ENCODE peak calls at places on chromosome 1, in seven cellular contexts. One of them, this sample, is unnamed.

GRCh38 chr1:26168410-26169167 is at the start of gene C1orf232:
- DNase-seq in NCI-H2081: no peak
- DNase-seq in stimulated activated CD8-positive, alpha-beta memory T cell treated with anti-CD3 and anti-CD28 coated beads, Interleukin-12 subunit alpha, Interleukin-12 subunit beta, amount 100 ng/mL, for 1 hour: no peak
- DNase-seq in AG20443: no peak
- DNase-seq in heart left ventricle: no peak
- DNase-seq in NCI-H1694: no peak
- DNase-seq in ELR: no peak
- DNase-seq in this sample: no peak

GRCh38 chr1:85484264-85484663 is 19.3 kb upstream of the DDAH1 start:
- DNase-seq in ELR: peak; percentile 55
- DNase-seq in NCI-H1694: no peak
- DNase-seq in NCI-H2081: no peak
- DNase-seq in heart left ventricle: no peak
- DNase-seq in AG20443: no peak
- DNase-seq in stimulated activated CD8-positive, alpha-beta memory T cell treated with anti-CD3 and anti-CD28 coated beads, Interleukin-12 subunit alpha, Interleukin-12 subunit beta, amount 100 ng/mL, for 1 hour: no peak
- DNase-seq in this sample: no peak

GRCh38 chr1:16170283-16170673 is 14.4 kb upstream of the EPHA2 start:
- DNase-seq in AG20443: no peak
- DNase-seq in stimulated activated CD8-positive, alpha-beta memory T cell treated with anti-CD3 and anti-CD28 coated beads, Interleukin-12 subunit alpha, Interleukin-12 subunit beta, amount 100 ng/mL, for 1 hour: no peak
- DNase-seq in NCI-H1694: no peak
- DNase-seq in ELR: no peak
- DNase-seq in NCI-H2081: no peak
- DNase-seq in heart left ventricle: no peak
- DNase-seq in this sample: no peak

GRCh38 chr1:172964864-172965263 is 85.9 kb downstream of the TNFSF18 start:
- DNase-seq in AG20443: no peak
- DNase-seq in heart left ventricle: no peak
- DNase-seq in stimulated activated CD8-positive, alpha-beta memory T cell treated with anti-CD3 and anti-CD28 coated beads, Interleukin-12 subunit alpha, Interleukin-12 subunit beta, amount 100 ng/mL, for 1 hour: no peak
- DNase-seq in ELR: no peak
- DNase-seq in NCI-H2081: no peak
- DNase-seq in NCI-H1694: no peak
- DNase-seq in this sample: no peak

GRCh38 chr1:226671268-226671667 is 67.8 kb downstream of the ITPKB start:
- DNase-seq in stimulated activated CD8-positive, alpha-beta memory T cell treated with anti-CD3 and anti-CD28 coated beads, Interleukin-12 subunit alpha, Interleukin-12 subunit beta, amount 100 ng/mL, for 1 hour: no peak
- DNase-seq in heart left ventricle: no peak
- DNase-seq in NCI-H1694: no peak
- DNase-seq in NCI-H2081: peak; percentile 36
- DNase-seq in AG20443: no peak
- DNase-seq in ELR: no peak
- DNase-seq in this sample: no peak

GRCh38 chr1:7554343-7555270 is 216.5 kb upstream of the VAMP3 start:
- DNase-seq in NCI-H1694: no peak
- DNase-seq in stimulated activated CD8-positive, alpha-beta memory T cell treated with anti-CD3 and anti-CD28 coated beads, Interleukin-12 subunit alpha, Interleukin-12 subunit beta, amount 100 ng/mL, for 1 hour: no peak
- DNase-seq in AG20443: no peak
- DNase-seq in NCI-H2081: no peak
- DNase-seq in heart left ventricle: no peak
- DNase-seq in ELR: no peak
- DNase-seq in this sample: no peak

GRCh38 chr1:5484451-5485165 is 507.6 kb downstream of the NPHP4 start:
- DNase-seq in NCI-H1694: no peak
- DNase-seq in heart left ventricle: no peak
- DNase-seq in NCI-H2081: no peak
- DNase-seq in stimulated activated CD8-positive, alpha-beta memory T cell treated with anti-CD3 and anti-CD28 coated beads, Interleukin-12 subunit alpha, Interleukin-12 subunit beta, amount 100 ng/mL, for 1 hour: no peak
- DNase-seq in AG20443: no peak
- DNase-seq in ELR: no peak
- DNase-seq in this sample: no peak

GRCh38 chr1:199685369-199685768 is 342.1 kb upstream of the NR5A2 start:
- DNase-seq in heart left ventricle: no peak
- DNase-seq in ELR: peak; percentile 80
- DNase-seq in NCI-H2081: no peak
- DNase-seq in NCI-H1694: no peak
- DNase-seq in AG20443: peak; percentile 37
- DNase-seq in stimulated activated CD8-positive, alpha-beta memory T cell treated with anti-CD3 and anti-CD28 coated beads, Interleukin-12 subunit alpha, Interleukin-12 subunit beta, amount 100 ng/mL, for 1 hour: no peak
- DNase-seq in this sample: no peak

GRCh38 chr1:32870615-32871363 is at the start of gene FNDC5:
- DNase-seq in AG20443: peak; percentile 83
- DNase-seq in NCI-H2081: no peak
- DNase-seq in ELR: no peak
- DNase-seq in NCI-H1694: no peak
- DNase-seq in heart left ventricle: no peak
- DNase-seq in stimulated activated CD8-positive, alpha-beta memory T cell treated with anti-CD3 and anti-CD28 coated beads, Interleukin-12 subunit alpha, Interleukin-12 subunit beta, amount 100 ng/mL, for 1 hour: no peak
- DNase-seq in this sample: peak; percentile 81

GRCh38 chr1:152459596-152460528 is 45.8 kb upstream of the CRNN start:
- DNase-seq in NCI-H1694: no peak
- DNase-seq in stimulated activated CD8-positive, alpha-beta memory T cell treated with anti-CD3 and anti-CD28 coated beads, Interleukin-12 subunit alpha, Interleukin-12 subunit beta, amount 100 ng/mL, for 1 hour: peak; percentile 52
- DNase-seq in ELR: peak; percentile 76
- DNase-seq in heart left ventricle: peak; percentile 61
- DNase-seq in AG20443: peak; percentile 69
- DNase-seq in NCI-H2081: peak; percentile 32
- DNase-seq in this sample: peak; percentile 84

GRCh38 chr1:107430540-107431228 is 289.8 kb downstream of the NTNG1 start:
- DNase-seq in AG20443: peak; percentile 35
- DNase-seq in NCI-H1694: peak; percentile 21
- DNase-seq in stimulated activated CD8-positive, alpha-beta memory T cell treated with anti-CD3 and anti-CD28 coated beads, Interleukin-12 subunit alpha, Interleukin-12 subunit beta, amount 100 ng/mL, for 1 hour: peak; percentile 1
- DNase-seq in ELR: peak; percentile 49
- DNase-seq in heart left ventricle: no peak
- DNase-seq in NCI-H2081: no peak
- DNase-seq in this sample: no peak

GRCh38 chr1:184050631-184051030 is 899 bp upstream of the TSEN15 start:
- DNase-seq in NCI-H2081: no peak
- DNase-seq in AG20443: no peak
- DNase-seq in heart left ventricle: no peak
- DNase-seq in stimulated activated CD8-positive, alpha-beta memory T cell treated with anti-CD3 and anti-CD28 coated beads, Interleukin-12 subunit alpha, Interleukin-12 subunit beta, amount 100 ng/mL, for 1 hour: no peak
- DNase-seq in NCI-H1694: no peak
- DNase-seq in ELR: no peak
- DNase-seq in this sample: no peak

GRCh38 chr1:39754026-39754569 is 15.4 kb downstream of the PPIE start:
- DNase-seq in NCI-H1694: peak; percentile 100
- DNase-seq in stimulated activated CD8-positive, alpha-beta memory T cell treated with anti-CD3 and anti-CD28 coated beads, Interleukin-12 subunit alpha, Interleukin-12 subunit beta, amount 100 ng/mL, for 1 hour: no peak
- DNase-seq in ELR: no peak
- DNase-seq in NCI-H2081: peak; percentile 40
- DNase-seq in AG20443: no peak
- DNase-seq in heart left ventricle: no peak
- DNase-seq in this sample: no peak

GRCh38 chr1:7574121-7575040 is 196.7 kb upstream of the VAMP3 start:
- DNase-seq in AG20443: no peak
- DNase-seq in stimulated activated CD8-positive, alpha-beta memory T cell treated with anti-CD3 and anti-CD28 coated beads, Interleukin-12 subunit alpha, Interleukin-12 subunit beta, amount 100 ng/mL, for 1 hour: no peak
- DNase-seq in heart left ventricle: no peak
- DNase-seq in NCI-H2081: peak; percentile 31
- DNase-seq in NCI-H1694: no peak
- DNase-seq in ELR: no peak
- DNase-seq in this sample: peak; percentile 74

GRCh38 chr1:218591966-218592365 is 246.8 kb downstream of the TGFB2 start:
- DNase-seq in heart left ventricle: no peak
- DNase-seq in NCI-H1694: no peak
- DNase-seq in ELR: peak; percentile 25
- DNase-seq in AG20443: no peak
- DNase-seq in NCI-H2081: no peak
- DNase-seq in stimulated activated CD8-positive, alpha-beta memory T cell treated with anti-CD3 and anti-CD28 coated beads, Interleukin-12 subunit alpha, Interleukin-12 subunit beta, amount 100 ng/mL, for 1 hour: no peak
- DNase-seq in this sample: no peak

GRCh38 chr1:222754386-222755139 is 17.6 kb downstream of the FAM177B start:
- DNase-seq in NCI-H2081: no peak
- DNase-seq in heart left ventricle: peak; percentile 25
- DNase-seq in stimulated activated CD8-positive, alpha-beta memory T cell treated with anti-CD3 and anti-CD28 coated beads, Interleukin-12 subunit alpha, Interleukin-12 subunit beta, amount 100 ng/mL, for 1 hour: no peak
- DNase-seq in NCI-H1694: no peak
- DNase-seq in AG20443: peak; percentile 88
- DNase-seq in ELR: peak; percentile 93
- DNase-seq in this sample: peak; percentile 91

GRCh38 chr1:27872059-27872801 is at the start of gene THEMIS2:
- DNase-seq in ELR: peak; percentile 67
- DNase-seq in stimulated activated CD8-positive, alpha-beta memory T cell treated with anti-CD3 and anti-CD28 coated beads, Interleukin-12 subunit alpha, Interleukin-12 subunit beta, amount 100 ng/mL, for 1 hour: peak; percentile 66
- DNase-seq in AG20443: peak; percentile 94
- DNase-seq in NCI-H2081: no peak
- DNase-seq in heart left ventricle: peak; percentile 82
- DNase-seq in NCI-H1694: no peak
- DNase-seq in this sample: peak; percentile 91

GRCh38 chr1:108009603-108010195 is 44.7 kb upstream of the VAV3 start:
- DNase-seq in stimulated activated CD8-positive, alpha-beta memory T cell treated with anti-CD3 and anti-CD28 coated beads, Interleukin-12 subunit alpha, Interleukin-12 subunit beta, amount 100 ng/mL, for 1 hour: no peak
- DNase-seq in ELR: peak; percentile 58
- DNase-seq in heart left ventricle: no peak
- DNase-seq in NCI-H1694: no peak
- DNase-seq in AG20443: peak; percentile 48
- DNase-seq in NCI-H2081: no peak
- DNase-seq in this sample: no peak

GRCh38 chr1:158095737-158096335 is 84.9 kb upstream of the CD1D start:
- DNase-seq in NCI-H2081: no peak
- DNase-seq in NCI-H1694: no peak
- DNase-seq in stimulated activated CD8-positive, alpha-beta memory T cell treated with anti-CD3 and anti-CD28 coated beads, Interleukin-12 subunit alpha, Interleukin-12 subunit beta, amount 100 ng/mL, for 1 hour: no peak
- DNase-seq in AG20443: peak; percentile 76
- DNase-seq in ELR: peak; percentile 59
- DNase-seq in heart left ventricle: no peak
- DNase-seq in this sample: no peak

GRCh38 chr1:65209005-65209885 is 61.2 kb downstream of the AK4 start:
- DNase-seq in stimulated activated CD8-positive, alpha-beta memory T cell treated with anti-CD3 and anti-CD28 coated beads, Interleukin-12 subunit alpha, Interleukin-12 subunit beta, amount 100 ng/mL, for 1 hour: no peak
- DNase-seq in AG20443: peak; percentile 79
- DNase-seq in NCI-H1694: peak; percentile 31
- DNase-seq in heart left ventricle: no peak
- DNase-seq in ELR: peak; percentile 61
- DNase-seq in NCI-H2081: peak; percentile 6
- DNase-seq in this sample: no peak

GRCh38 chr1:19057784-19058475 is 101.5 kb upstream of the IFFO2 start:
- DNase-seq in NCI-H1694: no peak
- DNase-seq in AG20443: no peak
- DNase-seq in heart left ventricle: no peak
- DNase-seq in stimulated activated CD8-positive, alpha-beta memory T cell treated with anti-CD3 and anti-CD28 coated beads, Interleukin-12 subunit alpha, Interleukin-12 subunit beta, amount 100 ng/mL, for 1 hour: no peak
- DNase-seq in ELR: no peak
- DNase-seq in NCI-H2081: no peak
- DNase-seq in this sample: no peak

GRCh38 chr1:227424159-227424680 is 105.9 kb upstream of the CDC42BPA start:
- DNase-seq in ELR: no peak
- DNase-seq in NCI-H1694: no peak
- DNase-seq in NCI-H2081: no peak
- DNase-seq in heart left ventricle: no peak
- DNase-seq in stimulated activated CD8-positive, alpha-beta memory T cell treated with anti-CD3 and anti-CD28 coated beads, Interleukin-12 subunit alpha, Interleukin-12 subunit beta, amount 100 ng/mL, for 1 hour: no peak
- DNase-seq in AG20443: no peak
- DNase-seq in this sample: no peak

GRCh38 chr1:115922806-115923205 is 53.5 kb upstream of the SLC22A15 start:
- DNase-seq in AG20443: no peak
- DNase-seq in NCI-H1694: no peak
- DNase-seq in ELR: no peak
- DNase-seq in heart left ventricle: no peak
- DNase-seq in NCI-H2081: no peak
- DNase-seq in stimulated activated CD8-positive, alpha-beta memory T cell treated with anti-CD3 and anti-CD28 coated beads, Interleukin-12 subunit alpha, Interleukin-12 subunit beta, amount 100 ng/mL, for 1 hour: no peak
- DNase-seq in this sample: no peak

GRCh38 chr1:14787604-14788003 is 189.1 kb downstream of the KAZN start:
- DNase-seq in heart left ventricle: no peak
- DNase-seq in stimulated activated CD8-positive, alpha-beta memory T cell treated with anti-CD3 and anti-CD28 coated beads, Interleukin-12 subunit alpha, Interleukin-12 subunit beta, amount 100 ng/mL, for 1 hour: no peak
- DNase-seq in AG20443: no peak
- DNase-seq in NCI-H2081: no peak
- DNase-seq in NCI-H1694: no peak
- DNase-seq in ELR: no peak
- DNase-seq in this sample: no peak

GRCh38 chr1:53592521-53592982 is 133.4 kb downstream of the DMRTB1 start:
- DNase-seq in ELR: no peak
- DNase-seq in stimulated activated CD8-positive, alpha-beta memory T cell treated with anti-CD3 and anti-CD28 coated beads, Interleukin-12 subunit alpha, Interleukin-12 subunit beta, amount 100 ng/mL, for 1 hour: no peak
- DNase-seq in NCI-H1694: no peak
- DNase-seq in NCI-H2081: no peak
- DNase-seq in AG20443: peak; percentile 82
- DNase-seq in heart left ventricle: no peak
- DNase-seq in this sample: peak; percentile 66

GRCh38 chr1:28295936-28296335 is 32.9 kb upstream of the MED18 start:
- DNase-seq in heart left ventricle: no peak
- DNase-seq in stimulated activated CD8-positive, alpha-beta memory T cell treated with anti-CD3 and anti-CD28 coated beads, Interleukin-12 subunit alpha, Interleukin-12 subunit beta, amount 100 ng/mL, for 1 hour: no peak
- DNase-seq in ELR: no peak
- DNase-seq in NCI-H2081: no peak
- DNase-seq in NCI-H1694: no peak
- DNase-seq in AG20443: no peak
- DNase-seq in this sample: no peak

GRCh38 chr1:243713470-243714186 is 136.4 kb downstream of the AKT3 start:
- DNase-seq in AG20443: peak; percentile 34
- DNase-seq in heart left ventricle: no peak
- DNase-seq in NCI-H2081: peak; percentile 82
- DNase-seq in ELR: no peak
- DNase-seq in NCI-H1694: peak; percentile 100
- DNase-seq in stimulated activated CD8-positive, alpha-beta memory T cell treated with anti-CD3 and anti-CD28 coated beads, Interleukin-12 subunit alpha, Interleukin-12 subunit beta, amount 100 ng/mL, for 1 hour: no peak
- DNase-seq in this sample: no peak

GRCh38 chr1:13702425-13703127 is 2.6 kb downstream of the PRDM2 start:
- DNase-seq in heart left ventricle: no peak
- DNase-seq in NCI-H1694: no peak
- DNase-seq in NCI-H2081: no peak
- DNase-seq in ELR: no peak
- DNase-seq in stimulated activated CD8-positive, alpha-beta memory T cell treated with anti-CD3 and anti-CD28 coated beads, Interleukin-12 subunit alpha, Interleukin-12 subunit beta, amount 100 ng/mL, for 1 hour: peak; percentile 45
- DNase-seq in AG20443: no peak
- DNase-seq in this sample: no peak

GRCh38 chr1:163410073-163410522 is 88.3 kb downstream of the NUF2 start:
- DNase-seq in NCI-H1694: peak; percentile 76
- DNase-seq in ELR: peak; percentile 61
- DNase-seq in NCI-H2081: peak; percentile 92
- DNase-seq in AG20443: peak; percentile 33
- DNase-seq in heart left ventricle: no peak
- DNase-seq in stimulated activated CD8-positive, alpha-beta memory T cell treated with anti-CD3 and anti-CD28 coated beads, Interleukin-12 subunit alpha, Interleukin-12 subunit beta, amount 100 ng/mL, for 1 hour: peak; percentile 10
- DNase-seq in this sample: no peak

GRCh38 chr1:2136836-2137235 is 57.7 kb downstream of the FAAP20 start:
- DNase-seq in NCI-H2081: no peak
- DNase-seq in stimulated activated CD8-positive, alpha-beta memory T cell treated with anti-CD3 and anti-CD28 coated beads, Interleukin-12 subunit alpha, Interleukin-12 subunit beta, amount 100 ng/mL, for 1 hour: no peak
- DNase-seq in AG20443: no peak
- DNase-seq in NCI-H1694: no peak
- DNase-seq in heart left ventricle: no peak
- DNase-seq in ELR: no peak
- DNase-seq in this sample: peak; percentile 38

GRCh38 chr1:71561729-71562128 is 480.9 kb upstream of the ZRANB2 start:
- DNase-seq in AG20443: peak; percentile 52
- DNase-seq in NCI-H1694: no peak
- DNase-seq in ELR: peak; percentile 63
- DNase-seq in NCI-H2081: no peak
- DNase-seq in stimulated activated CD8-positive, alpha-beta memory T cell treated with anti-CD3 and anti-CD28 coated beads, Interleukin-12 subunit alpha, Interleukin-12 subunit beta, amount 100 ng/mL, for 1 hour: no peak
- DNase-seq in heart left ventricle: no peak
- DNase-seq in this sample: no peak

GRCh38 chr1:155976913-155977606 is 1.3 kb downstream of the ARHGEF2 start:
- DNase-seq in stimulated activated CD8-positive, alpha-beta memory T cell treated with anti-CD3 and anti-CD28 coated beads, Interleukin-12 subunit alpha, Interleukin-12 subunit beta, amount 100 ng/mL, for 1 hour: no peak
- DNase-seq in NCI-H1694: no peak
- DNase-seq in NCI-H2081: peak; percentile 49
- DNase-seq in ELR: no peak
- DNase-seq in AG20443: no peak
- DNase-seq in heart left ventricle: peak; percentile 27
- DNase-seq in this sample: no peak

GRCh38 chr1:151977662-151978230 is 15.9 kb downstream of the S100A10 start:
- DNase-seq in stimulated activated CD8-positive, alpha-beta memory T cell treated with anti-CD3 and anti-CD28 coated beads, Interleukin-12 subunit alpha, Interleukin-12 subunit beta, amount 100 ng/mL, for 1 hour: no peak
- DNase-seq in NCI-H1694: no peak
- DNase-seq in NCI-H2081: no peak
- DNase-seq in AG20443: no peak
- DNase-seq in heart left ventricle: no peak
- DNase-seq in ELR: no peak
- DNase-seq in this sample: no peak